ENCODE peak calls at places on chromosomes 12 and 14, in eight cellular contexts. I is T follicular helper cell; N is kidney tubule cell; L is lung microvascular endothelial cell; H is fibroblast of gingiva; C is frontal cortex; U is sigmoid colon; D is activated CD8-positive, alpha-beta memory T cell treated with anti-CD3 and anti-CD28 coated beads, Interleukin-2, amount 50 U/mL, for 48 hours. A is an unnamed sample.

GRCh38 chr12:24562761-24563392 is 386.0 kb downstream of the BCAT1 start:
- DNase-seq in I (no peak), N (peak), L (peak), H (peak), C (peak), U (no peak), D (peak), A (peak)

GRCh38 chr12:54937929-54938328 is 46.6 kb downstream of the TESPA1 start:
- DNase-seq in I (no peak), N (no peak), L (no peak), H (no peak), C (no peak), U (no peak), D (no peak), A (no peak)

GRCh38 chr14:59133202-59133601 is 55.3 kb upstream of the DAAM1 start:
- DNase-seq in I (no peak), N (no peak), L (peak), H (no peak), C (no peak), U (no peak), D (no peak), A (no peak)

GRCh38 chr14:103522649-103523582 is at the start of gene CKB:
- DNase-seq in I (no peak), N (peak), L (peak), H (peak), C (peak), U (peak), D (no peak), A (peak)

GRCh38 chr14:92135269-92135668 is 13.5 kb downstream of the CPSF2 start:
- DNase-seq in I (no peak), N (peak), L (peak), H (peak), C (no peak), U (no peak), D (no peak), A (peak)

GRCh38 chr12:130142736-130143135 is 19.5 kb upstream of the FZD10 start:
- DNase-seq in I (no peak), N (no peak), L (no peak), H (no peak), C (no peak), U (no peak), D (no peak), A (no peak)

GRCh38 chr14:25394356-25394755 is 344.4 kb upstream of the STXBP6 start:
- DNase-seq in I (no peak), N (peak), L (peak), H (no peak), C (no peak), U (no peak), D (no peak), A (no peak)

GRCh38 chr12:132054983-132055382 is 89.1 kb downstream of the DDX51 start:
- DNase-seq in I (no peak), N (no peak), L (no peak), H (no peak), C (no peak), U (no peak), D (no peak), A (no peak)

GRCh38 chr14:100902295-100902694 is 1.2 kb downstream of the RTL1 start:
- DNase-seq in I (no peak), N (peak), L (no peak), H (no peak), C (peak), U (peak), D (no peak), A (no peak)

GRCh38 chr12:107515446-107515958 is 170.1 kb upstream of the PWP1 start:
- DNase-seq in I (no peak), N (peak), L (peak), H (peak), C (no peak), U (peak), D (peak), A (peak)

GRCh38 chr12:64611430-64612286 is 1.4 kb downstream of the RASSF3 start:
- DNase-seq in I (no peak), N (no peak), L (peak), H (peak), C (no peak), U (peak), D (peak), A (peak)

GRCh38 chr12:6346235-6346832 is 4.5 kb upstream of the TNFRSF1A start:
- DNase-seq in I (no peak), N (no peak), L (no peak), H (no peak), C (no peak), U (no peak), D (no peak), A (no peak)

GRCh38 chr12:96989916-96990315 is 82.9 kb downstream of the NEDD1 start:
- DNase-seq in I (no peak), N (peak), L (peak), H (no peak), C (no peak), U (no peak), D (no peak), A (no peak)

GRCh38 chr12:119020377-119021360 is 39.3 kb downstream of the SRRM4 start:
- DNase-seq in I (no peak), N (peak), L (no peak), H (no peak), C (no peak), U (no peak), D (peak), A (no peak)

GRCh38 chr14:74442757-74443156 is 16.7 kb upstream of the SYNDIG1L start:
- DNase-seq in I (no peak), N (no peak), L (no peak), H (no peak), C (no peak), U (no peak), D (no peak), A (no peak)

GRCh38 chr12:75853621-75854020 is 178.0 kb downstream of the PHLDA1 start:
- DNase-seq in I (no peak), N (no peak), L (no peak), H (no peak), C (no peak), U (no peak), D (no peak), A (no peak)

GRCh38 chr14:92690171-92691011 is 58.0 kb downstream of the LGMN start:
- DNase-seq in I (no peak), N (peak), L (peak), H (peak), C (no peak), U (peak), D (no peak), A (peak)

GRCh38 chr14:96582641-96582980 is 80.4 kb downstream of the PAPOLA start:
- DNase-seq in I (no peak), N (no peak), L (no peak), H (no peak), C (no peak), U (no peak), D (peak), A (no peak)

GRCh38 chr12:130872179-130873096 is 572 bp downstream of the RAN start:
- DNase-seq in I (peak), N (peak), L (peak), H (no peak), C (peak), U (peak), D (peak), A (peak)